ENCODE peak calls at places on chromosome 3, in eight cellular contexts. One of them, this sample, is unnamed.

GRCh38 chr3:63032876-63033275 is 157.7 kb upstream of the CADPS start:
- DNase-seq in esophagus muscularis mucosa: no peak
- DNase-seq in sigmoid colon: no peak
- DNase-seq in HepG2: no peak
- DNase-seq in SK-N-SH: no peak
- DNase-seq in stomach: no peak
- DNase-seq in HCT116: no peak
- DNase-seq in Panc1: no peak
- DNase-seq in this sample: no peak

GRCh38 chr3:11587766-11588165 is 55.9 kb downstream of the VGLL4 start:
- DNase-seq in stomach: no peak
- DNase-seq in Panc1: no peak
- DNase-seq in HCT116: no peak
- DNase-seq in sigmoid colon: no peak
- DNase-seq in SK-N-SH: no peak
- DNase-seq in esophagus muscularis mucosa: no peak
- DNase-seq in HepG2: no peak
- DNase-seq in this sample: no peak

GRCh38 chr3:138460536-138461205 is 26.3 kb downstream of the ESYT3 start:
- DNase-seq in HepG2: no peak
- DNase-seq in stomach: no peak
- DNase-seq in Panc1: no peak
- DNase-seq in SK-N-SH: no peak
- DNase-seq in esophagus muscularis mucosa: no peak
- DNase-seq in HCT116: no peak
- DNase-seq in sigmoid colon: no peak
- DNase-seq in this sample: no peak

GRCh38 chr3:97940034-97940433 is 32.2 kb downstream of the RIOX2 start:
- DNase-seq in HCT116: peak
- DNase-seq in stomach: no peak
- DNase-seq in HepG2: peak
- DNase-seq in SK-N-SH: no peak
- DNase-seq in sigmoid colon: no peak
- DNase-seq in esophagus muscularis mucosa: no peak
- DNase-seq in Panc1: no peak
- DNase-seq in this sample: no peak

GRCh38 chr3:10309736-10310135 is 11.2 kb downstream of the SEC13 start:
- DNase-seq in HCT116: no peak
- DNase-seq in SK-N-SH: no peak
- DNase-seq in Panc1: no peak
- DNase-seq in sigmoid colon: no peak
- DNase-seq in HepG2: no peak
- DNase-seq in stomach: no peak
- DNase-seq in esophagus muscularis mucosa: no peak
- DNase-seq in this sample: no peak

GRCh38 chr3:64311424-64311920 is 86.2 kb upstream of the PRICKLE2 start:
- DNase-seq in SK-N-SH: no peak
- DNase-seq in sigmoid colon: no peak
- DNase-seq in HCT116: no peak
- DNase-seq in stomach: no peak
- DNase-seq in Panc1: no peak
- DNase-seq in HepG2: no peak
- DNase-seq in esophagus muscularis mucosa: peak
- DNase-seq in this sample: no peak

GRCh38 chr3:180875071-180875698 is 37.3 kb upstream of the FXR1 start:
- DNase-seq in SK-N-SH: no peak
- DNase-seq in sigmoid colon: no peak
- DNase-seq in HepG2: no peak
- DNase-seq in HCT116: no peak
- DNase-seq in Panc1: no peak
- DNase-seq in stomach: no peak
- DNase-seq in esophagus muscularis mucosa: no peak
- DNase-seq in this sample: no peak

GRCh38 chr3:113238503-113238902 is 27.1 kb downstream of the BOC start:
- DNase-seq in HepG2: no peak
- DNase-seq in SK-N-SH: no peak
- DNase-seq in esophagus muscularis mucosa: no peak
- DNase-seq in sigmoid colon: no peak
- DNase-seq in stomach: no peak
- DNase-seq in HCT116: no peak
- DNase-seq in Panc1: no peak
- DNase-seq in this sample: no peak

GRCh38 chr3:152524198-152525140 is 255.7 kb downstream of the MBNL1 start:
- DNase-seq in sigmoid colon: no peak
- DNase-seq in stomach: peak
- DNase-seq in HCT116: peak
- DNase-seq in Panc1: peak
- DNase-seq in esophagus muscularis mucosa: no peak
- DNase-seq in SK-N-SH: peak
- DNase-seq in HepG2: peak
- DNase-seq in this sample: no peak

DNA sequence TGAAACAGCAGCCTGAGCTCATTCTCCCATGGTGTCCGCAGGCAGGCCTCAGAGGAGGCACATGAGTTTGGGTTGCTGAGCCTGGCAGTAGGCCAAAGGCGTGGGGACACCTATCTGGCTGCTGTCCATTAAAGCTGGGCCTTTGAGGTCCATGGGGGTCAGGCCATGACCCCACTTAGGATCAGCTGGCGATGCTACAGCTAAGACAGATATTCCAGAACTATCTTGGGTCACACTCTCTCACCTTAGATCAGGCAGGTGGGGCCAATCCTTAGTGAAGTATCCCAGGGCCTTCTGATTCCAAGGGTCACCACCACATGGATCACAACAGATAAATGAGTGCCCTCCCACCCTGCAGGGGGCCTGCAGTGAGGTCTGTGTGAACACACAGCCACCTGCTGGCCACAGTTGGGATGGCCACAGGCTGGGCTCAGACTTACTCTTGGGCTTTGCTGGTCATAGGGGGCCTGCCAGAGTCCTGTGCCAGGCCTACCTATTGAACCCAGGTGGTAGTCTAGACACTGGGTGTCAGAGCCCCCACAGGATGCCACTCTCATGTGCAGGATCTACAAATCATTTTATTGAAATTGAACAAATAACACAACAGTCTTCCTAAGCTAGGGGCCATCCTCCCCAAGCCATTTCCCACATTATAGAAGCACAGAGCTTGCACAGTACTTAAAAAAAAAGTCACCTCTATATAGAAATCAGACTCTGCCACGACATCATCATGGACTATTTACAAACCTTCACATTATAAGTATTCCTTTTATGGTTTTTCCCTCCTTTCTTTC is 2.0 kb upstream of the HYAL2 start:
- DNase-seq in esophagus muscularis mucosa: no peak
- DNase-seq in sigmoid colon: no peak
- DNase-seq in Panc1: no peak
- DNase-seq in HCT116: peak
- DNase-seq in SK-N-SH: peak
- DNase-seq in HepG2: peak
- DNase-seq in stomach: peak
- DNase-seq in this sample: peak
- TF ChIP-seq POLR2AphosphoS5 in esophagus muscularis mucosa: no peak
- TF ChIP-seq POLR2AphosphoS5 in sigmoid colon: no peak
- TF ChIP-seq POLR2AphosphoS5 in Panc1: no peak
- TF ChIP-seq POLR2AphosphoS5 in HCT116: peak
- TF ChIP-seq POLR2AphosphoS5 in SK-N-SH: no peak
- TF ChIP-seq POLR2AphosphoS5 in HepG2: no peak
- TF ChIP-seq POLR2AphosphoS5 in stomach: no peak
- TF ChIP-seq POLR2AphosphoS5 in this sample: peak

GRCh38 chr3:31692714-31693113 is 160.0 kb downstream of the STT3B start:
- DNase-seq in stomach: no peak
- DNase-seq in HepG2: no peak
- DNase-seq in HCT116: no peak
- DNase-seq in esophagus muscularis mucosa: no peak
- DNase-seq in sigmoid colon: no peak
- DNase-seq in Panc1: no peak
- DNase-seq in SK-N-SH: no peak
- DNase-seq in this sample: no peak

GRCh38 chr3:31688847-31689246 is 156.1 kb downstream of the STT3B start:
- DNase-seq in HCT116: no peak
- DNase-seq in stomach: no peak
- DNase-seq in SK-N-SH: no peak
- DNase-seq in sigmoid colon: no peak
- DNase-seq in esophagus muscularis mucosa: no peak
- DNase-seq in HepG2: no peak
- DNase-seq in Panc1: no peak
- DNase-seq in this sample: no peak

GRCh38 chr3:31687020-31687802 is 154.5 kb downstream of the STT3B start:
- DNase-seq in esophagus muscularis mucosa: no peak
- DNase-seq in Panc1: no peak
- DNase-seq in SK-N-SH: no peak
- DNase-seq in HCT116: no peak
- DNase-seq in stomach: no peak
- DNase-seq in sigmoid colon: no peak
- DNase-seq in HepG2: peak
- DNase-seq in this sample: no peak
- TF ChIP-seq CTCF in esophagus muscularis mucosa: no peak
- TF ChIP-seq CTCF in Panc1: peak
- TF ChIP-seq CTCF in SK-N-SH: peak
- TF ChIP-seq CTCF in HCT116: peak
- TF ChIP-seq CTCF in stomach: no peak
- TF ChIP-seq CTCF in sigmoid colon: no peak
- TF ChIP-seq CTCF in HepG2: peak
- TF ChIP-seq CTCF in this sample: no peak

DNA sequence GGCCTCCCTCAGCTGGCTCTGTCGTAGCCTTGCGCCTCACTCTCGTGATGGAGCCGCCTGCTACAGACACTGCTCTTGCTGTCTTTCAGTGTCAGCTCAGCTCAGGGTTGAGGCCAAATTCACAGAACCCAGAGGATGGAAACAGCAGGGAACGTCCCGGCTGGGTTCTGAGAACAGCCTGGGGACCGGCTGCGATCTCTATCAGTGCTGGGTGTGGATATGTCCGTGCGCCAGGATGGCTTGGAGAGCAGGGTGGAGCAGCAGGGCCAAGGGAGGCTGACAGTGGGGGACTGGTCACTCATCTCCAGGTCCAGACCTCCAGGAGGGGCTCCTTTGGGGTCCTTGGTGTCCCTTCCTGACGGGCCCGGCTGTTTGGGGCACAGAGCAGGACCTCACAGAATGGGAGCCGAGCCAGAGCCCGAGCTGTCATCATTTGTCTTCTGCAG is 18.4 kb downstream of the KLF15 start:
- DNase-seq in HepG2: no peak
- DNase-seq in esophagus muscularis mucosa: no peak
- DNase-seq in SK-N-SH: peak
- DNase-seq in stomach: peak
- DNase-seq in Panc1: no peak
- DNase-seq in HCT116: no peak
- DNase-seq in sigmoid colon: peak
- DNase-seq in this sample: peak
- H3K27ac ChIP-seq in HepG2: no peak
- H3K27ac ChIP-seq in esophagus muscularis mucosa: no peak
- H3K27ac ChIP-seq in SK-N-SH: no peak
- H3K27ac ChIP-seq in stomach: no peak
- H3K27ac ChIP-seq in Panc1: no peak
- H3K27ac ChIP-seq in HCT116: no peak
- H3K27ac ChIP-seq in sigmoid colon: no peak
- H3K27ac ChIP-seq in this sample: no peak

DNA sequence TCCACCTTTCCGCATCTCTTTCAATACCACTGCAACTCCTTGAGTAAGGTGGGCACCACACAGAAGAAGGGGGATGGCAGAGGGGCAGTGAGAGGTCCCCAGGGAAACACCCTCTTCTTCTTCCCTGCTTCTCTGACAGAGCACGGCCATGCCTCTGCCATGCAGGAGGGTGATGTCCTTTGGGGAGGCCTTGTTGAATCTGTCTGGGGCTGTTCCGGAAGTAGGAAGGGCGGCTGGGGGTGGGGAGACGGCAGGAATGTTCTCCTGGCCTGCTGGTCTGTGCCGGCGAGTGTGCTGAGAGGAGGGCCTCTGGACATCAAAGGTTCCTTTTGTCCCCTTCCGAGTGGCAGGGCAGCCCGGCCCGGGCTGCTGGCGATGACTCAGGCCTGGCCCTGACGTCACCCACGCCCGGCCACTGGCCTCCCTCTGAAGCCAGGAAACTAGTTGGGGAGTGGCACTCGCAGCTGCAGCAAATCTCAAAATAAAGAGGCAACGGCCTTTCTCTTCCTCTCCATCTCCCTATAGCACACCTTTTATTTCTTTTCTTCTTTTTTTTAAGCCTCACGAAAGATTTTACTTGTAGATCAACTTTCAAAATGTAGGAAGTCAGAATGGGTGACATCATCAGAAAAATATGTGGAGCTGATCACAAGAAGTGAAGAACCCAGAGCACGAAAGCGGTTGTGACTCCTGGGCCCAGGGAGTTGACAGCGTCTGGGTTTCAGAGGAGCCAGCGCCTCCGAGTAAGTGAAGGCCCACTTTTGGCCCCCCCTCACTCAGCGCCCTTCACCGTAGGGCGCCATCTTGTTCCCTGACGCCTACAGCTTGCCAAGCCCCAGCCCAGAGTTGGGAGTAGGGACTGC is at the start of gene ZBTB38:
- DNase-seq in SK-N-SH: peak
- DNase-seq in Panc1: no peak
- DNase-seq in HCT116: peak
- DNase-seq in esophagus muscularis mucosa: peak
- DNase-seq in HepG2: peak
- DNase-seq in sigmoid colon: peak
- DNase-seq in stomach: peak
- DNase-seq in this sample: peak
- TF ChIP-seq POLR2AphosphoS5 in SK-N-SH: peak
- TF ChIP-seq POLR2AphosphoS5 in Panc1: no peak
- TF ChIP-seq POLR2AphosphoS5 in HCT116: peak
- TF ChIP-seq POLR2AphosphoS5 in esophagus muscularis mucosa: peak
- TF ChIP-seq POLR2AphosphoS5 in HepG2: peak
- TF ChIP-seq POLR2AphosphoS5 in sigmoid colon: peak
- TF ChIP-seq POLR2AphosphoS5 in stomach: peak
- TF ChIP-seq POLR2AphosphoS5 in this sample: peak

DNA sequence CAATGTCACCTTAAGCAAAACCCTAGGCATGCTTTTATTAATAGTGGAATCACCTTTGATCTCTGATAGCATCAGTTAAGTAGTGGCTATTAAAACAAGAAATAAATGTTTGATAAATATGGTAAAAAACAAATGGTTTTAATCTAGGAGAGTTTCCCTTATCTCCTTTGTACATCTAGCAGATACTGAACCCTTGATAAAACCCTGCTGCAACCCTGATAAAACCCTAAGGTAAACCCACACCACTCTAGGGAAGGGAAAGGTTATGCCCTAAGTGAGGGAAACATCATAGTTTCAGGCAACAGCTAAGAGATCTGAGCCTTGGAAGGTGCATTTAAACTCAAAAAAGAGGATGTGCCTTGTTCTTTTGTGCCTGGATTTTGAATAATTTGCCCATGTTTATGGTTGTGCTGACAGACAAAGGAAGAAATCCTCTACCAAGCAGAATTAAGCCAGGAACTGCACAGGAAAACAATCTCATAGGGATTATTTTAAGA is 309.7 kb downstream of the FGF12 start:
- DNase-seq in SK-N-SH: no peak
- DNase-seq in esophagus muscularis mucosa: no peak
- DNase-seq in sigmoid colon: no peak
- DNase-seq in Panc1: no peak
- DNase-seq in stomach: no peak
- DNase-seq in HCT116: no peak
- DNase-seq in HepG2: no peak
- DNase-seq in this sample: no peak
- TF ChIP-seq CTCF in SK-N-SH: no peak
- TF ChIP-seq CTCF in esophagus muscularis mucosa: no peak
- TF ChIP-seq CTCF in sigmoid colon: no peak
- TF ChIP-seq CTCF in Panc1: no peak
- TF ChIP-seq CTCF in stomach: no peak
- TF ChIP-seq CTCF in HCT116: no peak
- TF ChIP-seq CTCF in HepG2: no peak
- TF ChIP-seq CTCF in this sample: no peak